ENCODE peak calls at places on chromosomes 1 and 21, in six cellular contexts. One of them, this sample, is unnamed.

GRCh38 chr21:45850181-45850580 is 131.4 kb upstream of the COL6A1 start:
- DNase-seq in brain microvascular endothelial cell: no peak
- DNase-seq in right atrium auricular region: no peak
- DNase-seq in heart right ventricle: no peak
- DNase-seq in AG04450: no peak
- DNase-seq in testis: no peak
- DNase-seq in this sample: no peak

GRCh38 chr1:94737124-94737998 is 82.8 kb upstream of the SLC44A3 start:
- DNase-seq in AG04450: no peak
- DNase-seq in testis: no peak
- DNase-seq in heart right ventricle: no peak
- DNase-seq in right atrium auricular region: no peak
- DNase-seq in brain microvascular endothelial cell: no peak
- DNase-seq in this sample: peak; percentile 54

GRCh38 chr1:110475358-110476027 is 24.5 kb downstream of the PROK1 start:
- DNase-seq in heart right ventricle: no peak
- DNase-seq in testis: no peak
- DNase-seq in brain microvascular endothelial cell: no peak
- DNase-seq in right atrium auricular region: no peak
- DNase-seq in AG04450: no peak
- DNase-seq in this sample: no peak

GRCh38 chr1:222616535-222616934 is 1.4 kb upstream of the MIA3 start:
- DNase-seq in testis: no peak
- DNase-seq in brain microvascular endothelial cell: peak; percentile 47
- DNase-seq in AG04450: peak; percentile 78
- DNase-seq in heart right ventricle: no peak
- DNase-seq in right atrium auricular region: no peak
- DNase-seq in this sample: peak; percentile 74

GRCh38 chr1:162678439-162678838 is 46.2 kb downstream of the DDR2 start:
- DNase-seq in AG04450: peak; percentile 41
- DNase-seq in testis: peak; percentile 67
- DNase-seq in right atrium auricular region: no peak
- DNase-seq in brain microvascular endothelial cell: peak; percentile 52
- DNase-seq in heart right ventricle: peak; percentile 33
- DNase-seq in this sample: peak; percentile 78

GRCh38 chr1:109625176-109625575 is 5.5 kb downstream of the AMPD2 start:
- DNase-seq in heart right ventricle: no peak
- DNase-seq in AG04450: no peak
- DNase-seq in right atrium auricular region: peak; percentile 53
- DNase-seq in brain microvascular endothelial cell: no peak
- DNase-seq in testis: no peak
- DNase-seq in this sample: no peak

GRCh38 chr1:90926971-90927370 is 94.9 kb downstream of the ZNF644 start:
- DNase-seq in right atrium auricular region: no peak
- DNase-seq in AG04450: no peak
- DNase-seq in brain microvascular endothelial cell: no peak
- DNase-seq in heart right ventricle: no peak
- DNase-seq in testis: no peak
- DNase-seq in this sample: no peak

GRCh38 chr1:166544561-166544960 is 294.7 kb upstream of the POGK start:
- DNase-seq in right atrium auricular region: no peak
- DNase-seq in brain microvascular endothelial cell: no peak
- DNase-seq in testis: no peak
- DNase-seq in heart right ventricle: no peak
- DNase-seq in AG04450: no peak
- DNase-seq in this sample: no peak

GRCh38 chr1:234197839-234198238 is 175.4 kb upstream of the COA6 start:
- DNase-seq in brain microvascular endothelial cell: no peak
- DNase-seq in heart right ventricle: no peak
- DNase-seq in right atrium auricular region: no peak
- DNase-seq in testis: no peak
- DNase-seq in AG04450: no peak
- DNase-seq in this sample: no peak

GRCh38 chr1:173603056-173603591 is at the start of gene SLC9C2:
- DNase-seq in AG04450: no peak
- DNase-seq in right atrium auricular region: no peak
- DNase-seq in testis: peak; percentile 75
- DNase-seq in heart right ventricle: peak; percentile 49
- DNase-seq in brain microvascular endothelial cell: peak; percentile 34
- DNase-seq in this sample: peak; percentile 5

GRCh38 chr21:14762309-14762708 is 216.2 kb upstream of the SAMSN1 start:
- DNase-seq in brain microvascular endothelial cell: no peak
- DNase-seq in heart right ventricle: no peak
- DNase-seq in AG04450: no peak
- DNase-seq in testis: no peak
- DNase-seq in right atrium auricular region: no peak
- DNase-seq in this sample: no peak
- H3K4me3 ChIP-seq in brain microvascular endothelial cell: no peak overlapping the region
- H3K4me3 ChIP-seq in heart right ventricle: peak overlapping the region; percentile 42
- H3K4me3 ChIP-seq in AG04450: no peak overlapping the region
- H3K4me3 ChIP-seq in testis: no peak overlapping the region
- H3K4me3 ChIP-seq in right atrium auricular region: no peak overlapping the region
- H3K4me3 ChIP-seq in this sample: no peak overlapping the region

GRCh38 chr1:205284420-205285144 is 37.0 kb downstream of the NUAK2 start:
- DNase-seq in heart right ventricle: peak; percentile 79
- DNase-seq in AG04450: peak; percentile 95
- DNase-seq in testis: peak; percentile 77
- DNase-seq in brain microvascular endothelial cell: peak; percentile 98
- DNase-seq in right atrium auricular region: peak; percentile 85
- DNase-seq in this sample: peak; percentile 99
- TF ChIP-seq CTCF in heart right ventricle: no peak
- TF ChIP-seq CTCF in AG04450: peak; percentile 17
- TF ChIP-seq CTCF in testis: no peak
- TF ChIP-seq CTCF in brain microvascular endothelial cell: peak; percentile 42
- TF ChIP-seq CTCF in right atrium auricular region: no peak
- TF ChIP-seq CTCF in this sample: no peak

GRCh38 chr1:208030320-208031091 is 119.6 kb upstream of the CD34 start:
- DNase-seq in AG04450: no peak
- DNase-seq in right atrium auricular region: no peak
- DNase-seq in testis: no peak
- DNase-seq in brain microvascular endothelial cell: peak; percentile 20
- DNase-seq in heart right ventricle: peak; percentile 78
- DNase-seq in this sample: peak; percentile 67
- H3K4me3 ChIP-seq in AG04450: no peak overlapping the region
- H3K4me3 ChIP-seq in right atrium auricular region: no peak overlapping the region
- H3K4me3 ChIP-seq in testis: no peak overlapping the region
- H3K4me3 ChIP-seq in brain microvascular endothelial cell: no peak overlapping the region
- H3K4me3 ChIP-seq in heart right ventricle: no peak overlapping the region
- H3K4me3 ChIP-seq in this sample: no peak overlapping the region

GRCh38 chr1:64161347-64162080 is 41.9 kb upstream of the UBE2U start:
- DNase-seq in testis: no peak
- DNase-seq in brain microvascular endothelial cell: peak; percentile 55
- DNase-seq in right atrium auricular region: no peak
- DNase-seq in heart right ventricle: no peak
- DNase-seq in AG04450: no peak
- DNase-seq in this sample: peak; percentile 78

GRCh38 chr1:64162804-64163203 is 40.6 kb upstream of the UBE2U start:
- DNase-seq in testis: no peak
- DNase-seq in right atrium auricular region: no peak
- DNase-seq in brain microvascular endothelial cell: no peak
- DNase-seq in AG04450: no peak
- DNase-seq in heart right ventricle: no peak
- DNase-seq in this sample: no peak

GRCh38 chr1:64167176-64167575 is 36.2 kb upstream of the UBE2U start:
- DNase-seq in brain microvascular endothelial cell: no peak
- DNase-seq in heart right ventricle: no peak
- DNase-seq in AG04450: no peak
- DNase-seq in testis: no peak
- DNase-seq in right atrium auricular region: no peak
- DNase-seq in this sample: peak; percentile 72

GRCh38 chr1:64162151-64162550 is 41.3 kb upstream of the UBE2U start:
- DNase-seq in brain microvascular endothelial cell: no peak
- DNase-seq in heart right ventricle: no peak
- DNase-seq in AG04450: no peak
- DNase-seq in right atrium auricular region: no peak
- DNase-seq in testis: no peak
- DNase-seq in this sample: no peak

DNA sequence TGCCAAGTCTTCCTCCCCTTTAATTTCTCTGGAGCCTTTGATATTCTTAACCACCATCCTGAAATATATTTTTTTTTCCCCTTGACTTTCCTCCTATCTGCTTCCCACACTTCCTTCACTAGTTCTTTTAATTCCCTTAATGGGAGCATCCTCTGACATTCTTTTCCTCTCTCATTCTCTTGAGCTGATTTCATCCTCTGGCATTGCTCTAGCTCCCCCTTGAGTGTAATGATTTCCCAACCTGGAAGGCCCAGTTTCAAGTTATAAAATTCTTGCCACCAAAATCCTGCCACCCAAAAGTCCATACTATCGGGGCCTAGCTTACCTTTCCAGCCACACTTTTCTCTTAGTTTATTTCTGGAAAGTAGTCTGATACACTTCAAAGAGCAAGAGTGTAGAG is 39.5 kb upstream of the UBE2U start:
- DNase-seq in AG04450: no peak
- DNase-seq in right atrium auricular region: no peak
- DNase-seq in heart right ventricle: no peak
- DNase-seq in testis: no peak
- DNase-seq in brain microvascular endothelial cell: no peak
- DNase-seq in this sample: peak; percentile 63
- TF ChIP-seq CTCF in AG04450: peak; percentile 69
- TF ChIP-seq CTCF in right atrium auricular region: no peak
- TF ChIP-seq CTCF in heart right ventricle: no peak
- TF ChIP-seq CTCF in testis: no peak
- TF ChIP-seq CTCF in brain microvascular endothelial cell: peak; percentile 77
- TF ChIP-seq CTCF in this sample: peak; percentile 68

DNA sequence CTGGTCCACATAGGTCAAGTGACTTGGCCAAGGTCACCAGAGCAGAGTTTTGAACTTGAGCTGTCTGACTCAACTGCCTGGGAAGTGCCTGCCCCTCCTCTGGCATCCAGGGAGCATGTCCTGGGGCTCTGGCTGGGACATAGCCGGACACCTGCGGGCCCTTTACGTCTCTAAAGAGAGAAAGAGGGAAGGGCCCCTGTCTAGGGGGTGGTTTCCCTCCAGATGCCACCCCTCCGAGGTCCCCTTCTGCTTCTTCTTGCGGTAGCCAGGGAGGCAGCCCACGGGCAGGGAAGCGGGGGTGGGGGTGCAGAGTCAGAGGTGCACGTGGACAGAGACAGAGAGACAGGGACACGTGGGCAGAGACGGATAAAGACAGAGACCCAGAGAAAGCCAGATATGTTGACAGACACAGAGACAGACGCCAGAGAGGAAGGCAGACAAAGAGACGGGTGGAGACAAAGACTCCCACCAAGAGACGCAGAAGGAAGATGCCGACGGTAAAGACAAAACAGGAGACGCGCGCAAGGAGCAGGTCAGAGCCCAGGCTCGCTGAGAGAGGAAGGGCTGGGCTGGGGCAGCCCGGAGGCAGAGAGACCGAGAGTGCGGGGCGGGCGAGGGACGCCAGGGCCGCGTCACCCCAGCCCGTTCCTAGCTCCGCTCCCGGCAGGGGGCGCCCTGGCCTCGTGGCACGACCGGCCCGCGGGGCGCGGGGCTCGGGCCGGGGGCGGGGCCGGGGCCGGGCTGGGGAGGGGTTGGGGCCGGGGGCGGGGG is 458 bp upstream of the ALPL start:
- DNase-seq in right atrium auricular region: peak; percentile 69
- DNase-seq in brain microvascular endothelial cell: no peak
- DNase-seq in AG04450: no peak
- DNase-seq in heart right ventricle: peak; percentile 68
- DNase-seq in testis: peak; percentile 73
- DNase-seq in this sample: no peak
- H3K4me3 ChIP-seq in right atrium auricular region: peak overlapping the region; percentile 50
- H3K4me3 ChIP-seq in brain microvascular endothelial cell: peak overlapping the region; percentile 27
- H3K4me3 ChIP-seq in AG04450: peak overlapping the region; percentile 33
- H3K4me3 ChIP-seq in heart right ventricle: peak overlapping the region; percentile 52
- H3K4me3 ChIP-seq in testis: peak overlapping the region; percentile 48
- H3K4me3 ChIP-seq in this sample: peak overlapping the region; percentile 13

DNA sequence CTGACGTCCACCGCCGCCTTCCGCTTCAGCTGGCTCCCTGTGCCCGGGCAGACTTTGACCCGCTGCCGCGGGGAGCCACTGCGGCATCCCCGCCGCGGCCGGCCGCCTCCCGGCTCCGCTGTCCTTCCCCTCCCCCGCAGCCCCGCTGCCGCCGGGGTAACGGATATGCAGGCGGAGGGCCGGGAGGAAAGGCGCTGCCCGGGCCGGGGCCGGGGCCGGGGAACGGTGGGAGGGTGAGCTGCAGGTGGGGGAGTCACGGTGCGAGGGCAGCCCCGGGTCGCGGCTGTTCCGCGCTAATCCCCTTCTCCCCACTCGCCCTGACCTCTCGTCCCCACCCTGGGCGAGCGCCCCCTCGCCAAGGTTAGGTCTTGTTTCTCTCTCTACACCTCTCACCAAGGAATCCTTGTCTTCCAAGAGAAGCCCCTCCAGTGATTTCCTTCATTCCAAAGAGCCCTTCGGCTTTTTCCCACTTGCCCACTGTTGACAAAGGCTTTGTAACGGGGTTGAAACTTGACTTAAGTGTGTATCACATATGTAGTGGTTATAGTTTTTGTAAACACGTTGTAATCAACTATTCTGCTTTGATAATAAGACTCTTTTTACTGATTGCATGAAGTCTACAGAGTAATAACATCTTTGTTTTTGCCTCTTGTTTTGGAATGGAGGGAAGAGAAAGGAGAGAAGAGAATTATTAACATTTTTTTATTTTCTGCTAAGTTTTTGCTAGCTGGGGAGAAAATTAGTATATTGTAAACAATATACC is 685 bp downstream of the XPR1 start:
- DNase-seq in heart right ventricle: peak; percentile 49
- DNase-seq in brain microvascular endothelial cell: no peak
- DNase-seq in right atrium auricular region: no peak
- DNase-seq in testis: peak; percentile 67
- DNase-seq in AG04450: no peak
- DNase-seq in this sample: peak; percentile 20
- TF ChIP-seq CTCF in heart right ventricle: no peak
- TF ChIP-seq CTCF in brain microvascular endothelial cell: peak; percentile 46
- TF ChIP-seq CTCF in right atrium auricular region: no peak
- TF ChIP-seq CTCF in testis: no peak
- TF ChIP-seq CTCF in AG04450: peak; percentile 36
- TF ChIP-seq CTCF in this sample: peak; percentile 28

GRCh38 chr1:192654607-192655389 is 18.9 kb downstream of the RGS13 start:
- DNase-seq in testis: no peak
- DNase-seq in right atrium auricular region: no peak
- DNase-seq in AG04450: no peak
- DNase-seq in brain microvascular endothelial cell: peak; percentile 81
- DNase-seq in heart right ventricle: no peak
- DNase-seq in this sample: peak; percentile 58

GRCh38 chr1:192658255-192658654 is 22.3 kb downstream of the RGS13 start:
- DNase-seq in testis: no peak
- DNase-seq in brain microvascular endothelial cell: no peak
- DNase-seq in AG04450: no peak
- DNase-seq in right atrium auricular region: no peak
- DNase-seq in heart right ventricle: no peak
- DNase-seq in this sample: no peak

GRCh38 chr1:192660613-192661012 is 24.7 kb downstream of the RGS13 start:
- DNase-seq in right atrium auricular region: no peak
- DNase-seq in AG04450: no peak
- DNase-seq in testis: no peak
- DNase-seq in heart right ventricle: no peak
- DNase-seq in brain microvascular endothelial cell: no peak
- DNase-seq in this sample: no peak

GRCh38 chr1:192654120-192654519 is 18.2 kb downstream of the RGS13 start:
- DNase-seq in AG04450: no peak
- DNase-seq in heart right ventricle: no peak
- DNase-seq in right atrium auricular region: no peak
- DNase-seq in brain microvascular endothelial cell: no peak
- DNase-seq in testis: no peak
- DNase-seq in this sample: no peak

GRCh38 chr1:192657760-192658159 is 21.8 kb downstream of the RGS13 start:
- DNase-seq in testis: no peak
- DNase-seq in heart right ventricle: no peak
- DNase-seq in brain microvascular endothelial cell: no peak
- DNase-seq in right atrium auricular region: no peak
- DNase-seq in AG04450: no peak
- DNase-seq in this sample: no peak
- H3K4me3 ChIP-seq in testis: no peak overlapping the region
- H3K4me3 ChIP-seq in heart right ventricle: no peak overlapping the region
- H3K4me3 ChIP-seq in brain microvascular endothelial cell: no peak overlapping the region
- H3K4me3 ChIP-seq in right atrium auricular region: no peak overlapping the region
- H3K4me3 ChIP-seq in AG04450: no peak overlapping the region
- H3K4me3 ChIP-seq in this sample: no peak overlapping the region